ENCODE peak calls at places on chromosomes 5 and 9, in four cellular contexts. I, J, W and S are unnamed samples.

GRCh38 chr9:71895122-71895521 is 15.9 kb downstream of the ABHD17B start:
- DNase-seq in I (no peak), J (no peak), W (no peak), S (no peak)

GRCh38 chr5:126594077-126594476 is 942 bp downstream of the ALDH7A1 start:
- DNase-seq in I (peak), J (no peak), W (peak), S (no peak)

GRCh38 chr5:150272531-150272930 is 17.0 kb downstream of the CAMK2A start:
- DNase-seq in I (peak), J (peak), W (peak), S (peak)

GRCh38 chr5:1892211-1892610 is 9.5 kb upstream of the IRX4 start:
- DNase-seq in I (no peak), J (no peak), W (no peak), S (no peak)

GRCh38 chr5:180424094-180424493 is 70.1 kb upstream of the CNOT6 start:
- DNase-seq in I (no peak), J (no peak), W (peak), S (no peak)

GRCh38 chr5:150774145-150774544 is 4.4 kb upstream of the SMIM3 start:
- DNase-seq in I (peak), J (peak), W (peak), S (no peak)

GRCh38 chr5:138282918-138283742 is 8.7 kb upstream of the GFRA3 start:
- DNase-seq in I (peak), J (peak), W (peak), S (peak)

GRCh38 chr9:132042324-132042723 is 37.3 kb downstream of the MED27 start:
- DNase-seq in I (peak), J (peak), W (peak), S (no peak)

GRCh38 chr5:62029303-62029702 is 276.7 kb upstream of the KIF2A start:
- DNase-seq in I (no peak), J (no peak), W (no peak), S (no peak)

GRCh38 chr5:41524174-41524573 is 13.8 kb upstream of the PLCXD3 start:
- DNase-seq in I (no peak), J (no peak), W (no peak), S (no peak)

GRCh38 chr5:1479066-1479465 is 33.8 kb upstream of the SLC6A3 start:
- DNase-seq in I (no peak), J (no peak), W (no peak), S (no peak)